ENCODE peak calls at places on chromosomes 16 and 17, in five cellular contexts. One of them, this sample, is unnamed.

GRCh38 chr17:79997004-79997673 is 38.5 kb downstream of the TBC1D16 start:
- DNase-seq in mucosa of descending colon: peak
- DNase-seq in ovary: no peak
- DNase-seq in MM.1S: no peak
- DNase-seq in uterus: no peak
- DNase-seq in this sample: peak

GRCh38 chr17:48333034-48333491 is 97.0 kb downstream of the SKAP1 start:
- DNase-seq in ovary: no peak
- DNase-seq in mucosa of descending colon: no peak
- DNase-seq in uterus: no peak
- DNase-seq in MM.1S: peak
- DNase-seq in this sample: no peak

GRCh38 chr16:5442986-5443385 is 345.4 kb upstream of the EEF2KMT start:
- DNase-seq in ovary: no peak
- DNase-seq in MM.1S: no peak
- DNase-seq in mucosa of descending colon: no peak
- DNase-seq in uterus: no peak
- DNase-seq in this sample: no peak

GRCh38 chr16:10280262-10281170 is 98.3 kb upstream of the GRIN2A start:
- DNase-seq in uterus: no peak
- DNase-seq in ovary: no peak
- DNase-seq in MM.1S: peak
- DNase-seq in mucosa of descending colon: no peak
- DNase-seq in this sample: no peak

GRCh38 chr16:23379707-23380106 is 73.3 kb downstream of the COG7 start:
- DNase-seq in MM.1S: no peak
- DNase-seq in mucosa of descending colon: no peak
- DNase-seq in uterus: no peak
- DNase-seq in ovary: no peak
- DNase-seq in this sample: no peak

GRCh38 chr17:79702071-79702470 is 28.7 kb upstream of the ENPP7 start:
- DNase-seq in uterus: no peak
- DNase-seq in MM.1S: no peak
- DNase-seq in mucosa of descending colon: no peak
- DNase-seq in ovary: no peak
- DNase-seq in this sample: no peak

GRCh38 chr17:39755550-39756375 is 18.0 kb downstream of the GRB7 start:
- DNase-seq in MM.1S: peak
- DNase-seq in uterus: no peak
- DNase-seq in mucosa of descending colon: no peak
- DNase-seq in ovary: no peak
- DNase-seq in this sample: peak

GRCh38 chr16:1158456-1159324 is 5.8 kb downstream of the CACNA1H start:
- DNase-seq in MM.1S: no peak
- DNase-seq in uterus: peak
- DNase-seq in ovary: peak
- DNase-seq in mucosa of descending colon: peak
- DNase-seq in this sample: no peak

GRCh38 chr17:9071921-9072503 is 50.7 kb downstream of the NTN1 start:
- DNase-seq in uterus: no peak
- DNase-seq in ovary: no peak
- DNase-seq in mucosa of descending colon: no peak
- DNase-seq in MM.1S: no peak
- DNase-seq in this sample: no peak

GRCh38 chr16:59044616-59045015 is 310.5 kb upstream of the GOT2 start:
- DNase-seq in MM.1S: no peak
- DNase-seq in ovary: no peak
- DNase-seq in uterus: no peak
- DNase-seq in mucosa of descending colon: no peak
- DNase-seq in this sample: no peak

GRCh38 chr16:86134802-86135461 is 236.0 kb downstream of the IRF8 start:
- DNase-seq in mucosa of descending colon: no peak
- DNase-seq in MM.1S: no peak
- DNase-seq in uterus: no peak
- DNase-seq in ovary: no peak
- DNase-seq in this sample: no peak

GRCh38 chr17:42743595-42744282 is 1.1 kb downstream of the EZH1 start:
- DNase-seq in MM.1S: no peak
- DNase-seq in uterus: no peak
- DNase-seq in ovary: no peak
- DNase-seq in mucosa of descending colon: no peak
- DNase-seq in this sample: no peak

GRCh38 chr17:78899361-78900260 is 3.4 kb downstream of the CEP295NL start:
- DNase-seq in ovary: no peak
- DNase-seq in MM.1S: no peak
- DNase-seq in uterus: no peak
- DNase-seq in mucosa of descending colon: no peak
- DNase-seq in this sample: no peak

GRCh38 chr17:75589919-75590303 is 2.3 kb downstream of the MYO15B start:
- DNase-seq in ovary: peak
- DNase-seq in uterus: peak
- DNase-seq in mucosa of descending colon: no peak
- DNase-seq in MM.1S: no peak
- DNase-seq in this sample: no peak

GRCh38 chr17:732788-733720 is 658 bp downstream of the TLCD3A start:
- DNase-seq in mucosa of descending colon: peak
- DNase-seq in uterus: no peak
- DNase-seq in MM.1S: peak
- DNase-seq in ovary: peak
- DNase-seq in this sample: peak

GRCh38 chr16:6279261-6279660 is 1053.4 kb upstream of the RBFOX1 start:
- DNase-seq in uterus: no peak
- DNase-seq in mucosa of descending colon: no peak
- DNase-seq in ovary: no peak
- DNase-seq in MM.1S: no peak
- DNase-seq in this sample: no peak

GRCh38 chr16:65525743-65526142 is 403.9 kb upstream of the CDH11 start:
- DNase-seq in mucosa of descending colon: no peak
- DNase-seq in ovary: no peak
- DNase-seq in uterus: no peak
- DNase-seq in MM.1S: no peak
- DNase-seq in this sample: no peak
- TF ChIP-seq CTCF in mucosa of descending colon: no peak
- TF ChIP-seq CTCF in ovary: no peak
- TF ChIP-seq CTCF in uterus: no peak
- TF ChIP-seq CTCF in MM.1S: no peak
- TF ChIP-seq CTCF in this sample: no peak

GRCh38 chr17:11997147-11997971 is at the start of gene ZNF18:
- DNase-seq in mucosa of descending colon: peak
- DNase-seq in ovary: peak
- DNase-seq in MM.1S: peak
- DNase-seq in uterus: peak
- DNase-seq in this sample: peak
- TF ChIP-seq CTCF in mucosa of descending colon: peak
- TF ChIP-seq CTCF in ovary: peak
- TF ChIP-seq CTCF in MM.1S: no peak
- TF ChIP-seq CTCF in uterus: peak
- TF ChIP-seq CTCF in this sample: no peak

DNA sequence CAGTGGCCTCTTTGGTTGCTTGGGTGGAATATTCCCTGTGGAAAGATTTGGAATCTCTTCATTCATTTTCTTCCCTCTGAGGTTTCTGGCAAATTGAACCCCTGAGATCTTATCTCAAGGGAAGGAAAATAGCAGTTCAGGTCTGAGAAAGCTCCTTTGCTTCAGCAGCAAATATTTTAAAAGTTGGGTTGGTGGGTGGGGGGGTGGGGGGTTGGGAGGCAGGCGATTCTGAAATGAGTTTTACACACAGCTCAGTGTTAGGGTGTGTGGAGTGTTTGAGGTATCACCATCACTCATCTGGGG is 6.9 kb downstream of the TBX2 start:
- DNase-seq in mucosa of descending colon: no peak
- DNase-seq in MM.1S: no peak
- DNase-seq in ovary: no peak
- DNase-seq in uterus: no peak
- DNase-seq in this sample: no peak
- TF ChIP-seq CTCF in mucosa of descending colon: no peak
- TF ChIP-seq CTCF in MM.1S: no peak
- TF ChIP-seq CTCF in ovary: no peak
- TF ChIP-seq CTCF in uterus: no peak
- TF ChIP-seq CTCF in this sample: no peak

DNA sequence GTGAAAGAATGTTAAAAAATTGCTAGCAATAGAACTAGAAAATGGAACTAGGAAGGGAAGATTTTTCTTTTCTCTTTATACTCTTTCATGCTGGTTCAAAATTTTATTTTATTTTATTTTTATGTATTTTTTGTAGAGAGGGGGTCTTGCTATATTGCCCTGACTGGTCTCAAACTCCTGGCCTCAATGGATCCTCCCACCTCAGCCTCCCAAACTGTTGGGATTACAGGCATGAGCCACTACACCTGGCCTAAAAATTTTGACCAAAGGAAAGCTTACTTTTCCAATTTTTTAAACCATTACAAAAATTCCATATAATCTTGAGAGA is 10.0 kb upstream of the TERF2 start:
- DNase-seq in ovary: no peak
- DNase-seq in MM.1S: no peak
- DNase-seq in mucosa of descending colon: no peak
- DNase-seq in uterus: no peak
- DNase-seq in this sample: no peak
- TF ChIP-seq CTCF in ovary: no peak
- TF ChIP-seq CTCF in MM.1S: no peak
- TF ChIP-seq CTCF in mucosa of descending colon: peak
- TF ChIP-seq CTCF in uterus: no peak
- TF ChIP-seq CTCF in this sample: no peak

DNA sequence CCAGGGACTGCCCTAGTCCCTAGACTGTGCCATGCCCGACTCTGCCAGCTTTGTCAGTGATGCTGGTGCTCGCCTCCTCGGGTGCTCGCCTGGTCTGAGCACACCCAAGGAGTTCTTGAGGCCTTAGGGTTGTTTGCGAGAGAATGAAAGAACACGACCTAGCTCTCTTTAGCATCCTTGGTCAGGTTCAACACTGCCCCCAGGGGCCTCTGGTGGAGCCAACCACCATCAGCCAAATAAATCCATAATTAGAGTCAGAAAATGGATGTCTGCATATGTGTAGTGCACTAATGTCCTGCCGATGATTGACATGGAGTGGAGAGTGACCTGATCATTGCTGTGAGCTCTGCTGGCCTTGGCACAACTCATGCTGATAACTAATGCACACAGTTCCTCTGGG is 8.2 kb upstream of the STH start:
- DNase-seq in uterus: no peak
- DNase-seq in mucosa of descending colon: no peak
- DNase-seq in MM.1S: no peak
- DNase-seq in ovary: no peak
- DNase-seq in this sample: no peak
- TF ChIP-seq CTCF in uterus: no peak
- TF ChIP-seq CTCF in mucosa of descending colon: no peak
- TF ChIP-seq CTCF in MM.1S: no peak
- TF ChIP-seq CTCF in ovary: no peak
- TF ChIP-seq CTCF in this sample: no peak

GRCh38 chr17:81292450-81292849 is 2.7 kb downstream of the SLC38A10 start:
- DNase-seq in mucosa of descending colon: no peak
- DNase-seq in MM.1S: no peak
- DNase-seq in uterus: no peak
- DNase-seq in ovary: no peak
- DNase-seq in this sample: no peak

GRCh38 chr17:81295678-81296381 is 723 bp upstream of the SLC38A10 start:
- DNase-seq in ovary: no peak
- DNase-seq in MM.1S: peak
- DNase-seq in uterus: peak
- DNase-seq in mucosa of descending colon: peak
- DNase-seq in this sample: no peak

GRCh38 chr17:81294512-81295030 is 536 bp downstream of the SLC38A10 start:
- DNase-seq in MM.1S: no peak
- DNase-seq in uterus: peak
- DNase-seq in mucosa of descending colon: peak
- DNase-seq in ovary: peak
- DNase-seq in this sample: no peak

GRCh38 chr17:81298325-81298990 is 3.4 kb upstream of the SLC38A10 start:
- DNase-seq in MM.1S: no peak
- DNase-seq in mucosa of descending colon: no peak
- DNase-seq in uterus: no peak
- DNase-seq in ovary: no peak
- DNase-seq in this sample: no peak

GRCh38 chr17:81295031-81295677 is at the start of gene SLC38A10:
- DNase-seq in uterus: peak
- DNase-seq in MM.1S: peak
- DNase-seq in ovary: peak
- DNase-seq in mucosa of descending colon: peak
- DNase-seq in this sample: peak
- TF ChIP-seq CTCF in uterus: peak
- TF ChIP-seq CTCF in MM.1S: no peak
- TF ChIP-seq CTCF in ovary: no peak
- TF ChIP-seq CTCF in mucosa of descending colon: no peak
- TF ChIP-seq CTCF in this sample: no peak

GRCh38 chr17:51850206-51850605 is 308.3 kb downstream of the CA10 start:
- DNase-seq in mucosa of descending colon: peak
- DNase-seq in MM.1S: no peak
- DNase-seq in ovary: no peak
- DNase-seq in uterus: no peak
- DNase-seq in this sample: no peak
- TF ChIP-seq CTCF in mucosa of descending colon: no peak
- TF ChIP-seq CTCF in MM.1S: no peak
- TF ChIP-seq CTCF in ovary: no peak
- TF ChIP-seq CTCF in uterus: no peak
- TF ChIP-seq CTCF in this sample: no peak